ENCODE peak calls at places on chromosomes 6 and 20, in six cellular contexts. D is sigmoid colon, I is tibial nerve, H is adrenal gland, Z is stomach, N is uterus. G is an unnamed sample.

GRCh38 chr6:167401525-167402194 is 76.8 kb downstream of the TTLL2 start:
- DNase-seq in D (no peak), I (no peak), H (no peak), Z (peak; percentile 43), N (no peak), G (no peak)

GRCh38 chr20:61118429-61119224 is 133.4 kb upstream of the CDH4 start:
- DNase-seq in D (no peak), I (no peak), H (no peak), Z (no peak), N (no peak), G (no peak)

GRCh38 chr6:148745926-148746325 is 904 bp upstream of the UST start:
- DNase-seq in D (no peak), I (no peak), H (no peak), Z (no peak), N (no peak), G (no peak)

GRCh38 chr6:51513891-51514290 is 573.5 kb downstream of the PKHD1 start:
- DNase-seq in D (no peak), I (no peak), H (no peak), Z (no peak), N (no peak), G (no peak)

GRCh38 chr20:31718952-31719643 is 3.6 kb downstream of the BCL2L1 start:
- DNase-seq in D (no peak), I (no peak), H (no peak), Z (peak; percentile 43), N (no peak), G (peak; percentile 29)

GRCh38 chr6:44278774-44279697 is 8.8 kb downstream of the TMEM151B start:
- DNase-seq in D (no peak), I (no peak), H (no peak), Z (no peak), N (no peak), G (no peak)

GRCh38 chr6:148530394-148530923 is 187.8 kb downstream of the SASH1 start:
- DNase-seq in D (no peak), I (no peak), H (no peak), Z (no peak), N (no peak), G (peak; percentile 41)

GRCh38 chr6:135090819-135091218 is 36.2 kb upstream of the HBS1L start:
- DNase-seq in D (no peak), I (no peak), H (no peak), Z (no peak), N (no peak), G (no peak)

GRCh38 chr20:39563406-39563805 is 601.3 kb downstream of the DHX35 start:
- DNase-seq in D (no peak), I (no peak), H (no peak), Z (no peak), N (no peak), G (no peak)

GRCh38 chr6:66555082-66555481 is 848.1 kb upstream of the EYS start:
- DNase-seq in D (no peak), I (no peak), H (no peak), Z (no peak), N (no peak), G (no peak)

GRCh38 chr6:85484941-85485340 is 35.1 kb downstream of the NT5E start:
- DNase-seq in D (no peak), I (no peak), H (no peak), Z (no peak), N (no peak), G (peak; percentile 50)

GRCh38 chr6:113802779-113803178 is 54.4 kb upstream of the MARCKS start:
- DNase-seq in D (no peak), I (no peak), H (no peak), Z (no peak), N (no peak), G (no peak)

GRCh38 chr20:8434326-8434876 is 302.3 kb downstream of the PLCB1 start:
- DNase-seq in D (no peak), I (no peak), H (no peak), Z (no peak), N (no peak), G (no peak)

GRCh38 chr6:18395851-18396187 is 8.7 kb downstream of the RNF144B start:
- DNase-seq in D (no peak), I (no peak), H (no peak), Z (no peak), N (no peak), G (no peak)

GRCh38 chr20:33521461-33521860 is 31.6 kb downstream of the CBFA2T2 start:
- DNase-seq in D (no peak), I (no peak), H (no peak), Z (no peak), N (no peak), G (no peak)

GRCh38 chr6:151025076-151025475 is 159.6 kb downstream of the MTHFD1L start:
- DNase-seq in D (peak; percentile 91), I (no peak), H (no peak), Z (no peak), N (no peak), G (no peak)

GRCh38 chr6:140494321-140495085 is 1120.1 kb upstream of the CITED2 start:
- DNase-seq in D (no peak), I (no peak), H (no peak), Z (no peak), N (no peak), G (no peak)

GRCh38 chr6:1615651-1616420 is 6.1 kb downstream of the FOXC1 start:
- DNase-seq in D (no peak), I (no peak), H (no peak), Z (no peak), N (no peak), G (no peak)

GRCh38 chr20:13008761-13009681 is at the start of gene SPTLC3:
- DNase-seq in D (peak; percentile 73), I (peak; percentile 51), H (peak; percentile 56), Z (peak; percentile 48), N (peak; percentile 21), G (no peak)

GRCh38 chr6:165439928-165440554 is 130.6 kb upstream of the C6orf118 start:
- DNase-seq in D (no peak), I (no peak), H (no peak), Z (no peak), N (no peak), G (peak; percentile 40)

GRCh38 chr6:12148317-12148801 is 136.2 kb downstream of the HIVEP1 start:
- DNase-seq in D (no peak), I (no peak), H (no peak), Z (no peak), N (no peak), G (no peak)

GRCh38 chr6:166900956-166901607 is 55.3 kb downstream of the RNASET2 start:
- DNase-seq in D (no peak), I (no peak), H (no peak), Z (no peak), N (no peak), G (no peak)

GRCh38 chr20:21618697-21619421 is 86.6 kb upstream of the PAX1 start:
- DNase-seq in D (no peak), I (no peak), H (no peak), Z (no peak), N (no peak), G (no peak)

GRCh38 chr6:45650527-45651135 is 272.9 kb upstream of the SUPT3H start:
- DNase-seq in D (no peak), I (no peak), H (peak; percentile 27), Z (no peak), N (no peak), G (no peak)

GRCh38 chr6:10425973-10426780 is 11.3 kb upstream of the TFAP2A start:
- DNase-seq in D (no peak), I (no peak), H (no peak), Z (peak; percentile 55), N (no peak), G (peak; percentile 6)

GRCh38 chr6:89375427-89375868 is 22.9 kb upstream of the UBE2J1 start:
- DNase-seq in D (no peak), I (no peak), H (peak; percentile 51), Z (peak; percentile 71), N (no peak), G (peak; percentile 14)

GRCh38 chr20:44888226-44889103 is 3.0 kb downstream of the YWHAB start:
- DNase-seq in D (no peak), I (no peak), H (no peak), Z (no peak), N (no peak), G (no peak)
- TF ChIP-seq POLR2A in D (no peak), I (no peak), H (no peak), Z (no peak), N (no peak), G (no peak)

DNA sequence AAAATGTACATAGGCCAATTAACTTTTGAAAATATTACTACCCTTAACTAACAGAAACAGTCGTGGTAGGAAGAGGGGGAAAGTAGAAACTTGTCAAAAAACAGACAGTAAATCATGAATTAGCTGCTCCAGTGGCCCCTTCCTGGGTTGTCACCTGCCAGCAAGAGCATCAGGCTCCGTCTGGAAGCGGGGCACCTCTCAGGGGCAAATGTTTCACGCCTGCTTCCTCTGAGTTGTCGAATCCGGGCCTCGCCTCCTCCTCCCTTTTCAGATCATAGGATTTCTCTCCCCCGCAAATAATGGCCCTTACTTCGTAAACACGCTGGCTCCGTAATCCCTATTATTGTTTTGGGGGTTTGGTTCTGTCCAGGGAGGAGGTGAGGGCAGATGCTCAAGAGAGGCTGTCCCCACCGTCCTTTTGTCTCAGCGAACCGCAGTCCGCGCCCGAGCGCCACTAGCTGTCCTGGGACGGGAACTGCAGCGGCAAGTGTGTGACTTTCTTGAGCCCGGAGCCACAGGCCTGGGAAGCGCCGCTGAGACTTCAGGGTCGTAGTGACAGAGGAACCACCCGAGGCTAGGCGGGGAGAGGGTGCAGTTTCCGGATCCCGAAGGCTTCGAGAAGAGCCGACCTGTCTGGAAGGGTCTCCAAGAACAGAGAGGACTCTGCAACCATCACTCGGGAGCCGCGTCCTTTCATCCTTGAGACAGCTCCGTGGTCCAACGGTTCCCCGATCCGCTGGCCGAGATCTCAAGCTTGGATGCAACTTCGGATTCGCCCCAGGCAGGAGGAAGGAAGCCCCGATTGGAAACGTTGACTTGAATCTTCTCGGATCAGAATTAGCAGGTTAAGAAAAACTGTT is 214.5 kb upstream of the ZNF184 start:
- DNase-seq in D (peak; percentile 79), I (peak; percentile 45), H (peak; percentile 46), Z (peak; percentile 56), N (peak; percentile 57), G (peak; percentile 86)
- TF ChIP-seq POLR2A in D (no peak), I (no peak), H (no peak), Z (no peak), N (no peak), G (no peak)

GRCh38 chr6:25464225-25464624 is 185.1 kb downstream of the CARMIL1 start:
- DNase-seq in D (no peak), I (no peak), H (no peak), Z (no peak), N (no peak), G (no peak)
- TF ChIP-seq POLR2A in D (no peak), I (no peak), H (no peak), Z (no peak), N (no peak), G (no peak)

DNA sequence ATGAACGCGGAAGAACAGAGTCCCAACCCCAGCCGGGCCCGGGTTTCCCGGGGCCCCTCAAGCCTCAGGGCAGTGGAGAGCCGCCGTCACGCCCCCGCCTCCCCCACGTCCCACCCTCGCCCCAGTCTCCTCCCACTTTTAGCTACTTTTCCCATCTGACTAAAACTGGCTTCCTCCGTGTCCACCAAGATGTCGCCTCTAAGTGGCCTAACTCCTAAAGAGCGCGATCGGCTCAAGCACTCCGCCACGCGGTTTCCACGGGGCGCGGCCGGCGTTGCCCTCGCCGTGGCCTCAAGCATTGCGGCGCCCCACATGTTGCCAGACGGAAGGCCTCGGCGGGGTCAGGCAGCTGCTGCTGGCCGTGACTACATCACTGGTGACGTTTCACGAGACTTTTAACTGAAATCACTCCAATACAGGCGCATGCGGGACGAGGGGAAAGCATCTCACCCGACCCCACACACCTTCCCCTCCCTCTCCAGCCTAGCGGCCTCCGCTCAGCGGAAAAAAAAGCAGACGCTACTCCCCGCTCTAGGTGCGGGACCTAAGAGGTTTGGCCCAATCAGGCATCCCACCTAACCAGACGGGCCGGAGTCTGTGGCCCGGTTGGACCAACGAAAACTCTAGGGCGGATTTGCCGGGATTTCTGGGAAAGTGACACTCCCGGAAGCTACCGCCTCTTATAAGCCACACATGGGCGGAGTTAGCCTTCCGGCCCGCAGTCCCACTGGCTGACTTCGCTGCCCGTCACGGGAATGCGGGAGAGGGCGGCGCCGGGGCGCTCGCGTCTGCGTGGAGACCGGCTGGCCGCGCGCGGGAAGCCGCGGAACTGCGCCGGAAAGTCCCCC is at the start of gene NXT1:
- DNase-seq in D (peak; percentile 99), I (peak; percentile 95), H (peak; percentile 98), Z (peak; percentile 98), N (peak; percentile 98), G (peak; percentile 97)
- TF ChIP-seq POLR2A in D (peak; percentile 80), I (peak; percentile 83), H (peak; percentile 93), Z (no peak), N (peak; percentile 89), G (peak; percentile 89)

G was measured in erythroblast.